ENCODE peak calls at places on chromosome 11, in four cellular contexts. One of them, this sample, is unnamed.

GRCh38 chr11:131624526-131624925 is 254.1 kb downstream of the NTM start:
- DNase-seq in uterus: no peak
- DNase-seq in transverse colon: no peak
- DNase-seq in pancreas: no peak
- DNase-seq in this sample: no peak

GRCh38 chr11:75499423-75500305 is 26.1 kb downstream of the GDPD5 start:
- DNase-seq in transverse colon: peak
- DNase-seq in uterus: peak
- DNase-seq in pancreas: no peak
- DNase-seq in this sample: peak

GRCh38 chr11:45400594-45400993 is 114.5 kb upstream of the SYT13 start:
- DNase-seq in transverse colon: no peak
- DNase-seq in uterus: no peak
- DNase-seq in pancreas: no peak
- DNase-seq in this sample: peak

GRCh38 chr11:69545976-69546617 is 64.6 kb downstream of the LINC01488 start:
- DNase-seq in pancreas: peak
- DNase-seq in transverse colon: no peak
- DNase-seq in uterus: no peak
- DNase-seq in this sample: no peak

GRCh38 chr11:134545521-134545920 is 133.5 kb upstream of the B3GAT1 start:
- DNase-seq in transverse colon: no peak
- DNase-seq in pancreas: no peak
- DNase-seq in uterus: no peak
- DNase-seq in this sample: no peak

GRCh38 chr11:61718613-61719302 is 33.7 kb upstream of the MYRF start:
- DNase-seq in uterus: peak
- DNase-seq in pancreas: no peak
- DNase-seq in transverse colon: no peak
- DNase-seq in this sample: peak

GRCh38 chr11:114773541-114774338 is 95.4 kb downstream of the NXPE2 start:
- DNase-seq in uterus: no peak
- DNase-seq in transverse colon: no peak
- DNase-seq in pancreas: no peak
- DNase-seq in this sample: no peak

GRCh38 chr11:120424970-120425332 is 86.6 kb upstream of the GRIK4 start:
- DNase-seq in uterus: no peak
- DNase-seq in pancreas: no peak
- DNase-seq in transverse colon: no peak
- DNase-seq in this sample: no peak

GRCh38 chr11:119878990-119879389 is 150.0 kb upstream of the NECTIN1 start:
- DNase-seq in uterus: no peak
- DNase-seq in pancreas: peak
- DNase-seq in transverse colon: no peak
- DNase-seq in this sample: no peak

GRCh38 chr11:59918494-59918893 is 19.7 kb upstream of the OOSP1 start:
- DNase-seq in pancreas: no peak
- DNase-seq in transverse colon: no peak
- DNase-seq in uterus: no peak
- DNase-seq in this sample: peak

GRCh38 chr11:28860898-28861297 is 752.7 kb downstream of the METTL15 start:
- DNase-seq in pancreas: no peak
- DNase-seq in transverse colon: no peak
- DNase-seq in uterus: no peak
- DNase-seq in this sample: peak

GRCh38 chr11:87820026-87820425 is 355.2 kb downstream of the RAB38 start:
- DNase-seq in transverse colon: no peak
- DNase-seq in pancreas: no peak
- DNase-seq in uterus: no peak
- DNase-seq in this sample: no peak

GRCh38 chr11:1812274-1812673 is 22.5 kb upstream of the SYT8 start:
- DNase-seq in pancreas: no peak
- DNase-seq in transverse colon: no peak
- DNase-seq in uterus: no peak
- DNase-seq in this sample: no peak

GRCh38 chr11:113016905-113017304 is 55.7 kb downstream of the NCAM1 start:
- DNase-seq in transverse colon: no peak
- DNase-seq in pancreas: no peak
- DNase-seq in uterus: no peak
- DNase-seq in this sample: no peak

GRCh38 chr11:110092577-110093406 is at the start of gene ZC3H12C:
- DNase-seq in pancreas: peak
- DNase-seq in transverse colon: peak
- DNase-seq in uterus: peak
- DNase-seq in this sample: peak

GRCh38 chr11:16606784-16607674 is 131.4 kb upstream of the C11orf58 start:
- DNase-seq in uterus: no peak
- DNase-seq in transverse colon: peak
- DNase-seq in pancreas: peak
- DNase-seq in this sample: no peak

GRCh38 chr11:47616726-47617416 is 22.7 kb upstream of the C1QTNF4 start:
- DNase-seq in uterus: peak
- DNase-seq in pancreas: no peak
- DNase-seq in transverse colon: peak
- DNase-seq in this sample: peak

GRCh38 chr11:122633219-122633829 is 22.2 kb upstream of the UBASH3B start:
- DNase-seq in transverse colon: no peak
- DNase-seq in uterus: no peak
- DNase-seq in pancreas: no peak
- DNase-seq in this sample: peak

GRCh38 chr11:115408036-115408911 is 95.9 kb downstream of the CADM1 start:
- DNase-seq in pancreas: no peak
- DNase-seq in uterus: peak
- DNase-seq in transverse colon: no peak
- DNase-seq in this sample: peak

GRCh38 chr11:128830290-128830813 is 36.7 kb downstream of the KCNJ1 start:
- DNase-seq in transverse colon: no peak
- DNase-seq in uterus: no peak
- DNase-seq in pancreas: no peak
- DNase-seq in this sample: no peak

GRCh38 chr11:112783945-112784322 is 177.3 kb upstream of the NCAM1 start:
- DNase-seq in pancreas: no peak
- DNase-seq in uterus: no peak
- DNase-seq in transverse colon: no peak
- DNase-seq in this sample: no peak

GRCh38 chr11:64643927-64644326 is 52.9 kb downstream of the SLC22A12 start:
- DNase-seq in transverse colon: no peak
- DNase-seq in uterus: no peak
- DNase-seq in pancreas: no peak
- DNase-seq in this sample: no peak

GRCh38 chr11:133911169-133911568 is 45.6 kb downstream of the IGSF9B start:
- DNase-seq in transverse colon: no peak
- DNase-seq in pancreas: no peak
- DNase-seq in uterus: no peak
- DNase-seq in this sample: no peak

GRCh38 chr11:95512177-95512576 is 277.4 kb downstream of the FAM76B start:
- DNase-seq in pancreas: no peak
- DNase-seq in uterus: peak
- DNase-seq in transverse colon: peak
- DNase-seq in this sample: peak

GRCh38 chr11:1554981-1555712 is 16.9 kb downstream of the DUSP8 start:
- DNase-seq in pancreas: peak
- DNase-seq in transverse colon: no peak
- DNase-seq in uterus: no peak
- DNase-seq in this sample: no peak

GRCh38 chr11:1226226-1226961 is 3.5 kb downstream of the MUC5B start:
- DNase-seq in uterus: no peak
- DNase-seq in transverse colon: peak
- DNase-seq in pancreas: peak
- DNase-seq in this sample: no peak

GRCh38 chr11:86275493-86276370 is 26.3 kb upstream of the HIKESHI start:
- DNase-seq in uterus: no peak
- DNase-seq in pancreas: no peak
- DNase-seq in transverse colon: no peak
- DNase-seq in this sample: no peak

GRCh38 chr11:77086521-77087472 is 15.8 kb upstream of the OMP start:
- DNase-seq in uterus: no peak
- DNase-seq in transverse colon: peak
- DNase-seq in pancreas: peak
- DNase-seq in this sample: no peak

GRCh38 chr11:27485930-27486773 is 13.6 kb upstream of the LGR4 start:
- DNase-seq in transverse colon: no peak
- DNase-seq in uterus: peak
- DNase-seq in pancreas: no peak
- DNase-seq in this sample: peak

GRCh38 chr11:9672918-9673317 is 9.0 kb downstream of the SWAP70 start:
- DNase-seq in pancreas: no peak
- DNase-seq in transverse colon: no peak
- DNase-seq in uterus: no peak
- DNase-seq in this sample: no peak

GRCh38 chr11:114001416-114001815 is 26.5 kb downstream of the HTR3A start:
- DNase-seq in pancreas: no peak
- DNase-seq in uterus: no peak
- DNase-seq in transverse colon: peak
- DNase-seq in this sample: peak

GRCh38 chr11:12803086-12803826 is 129.0 kb downstream of the TEAD1 start:
- DNase-seq in uterus: no peak
- DNase-seq in transverse colon: no peak
- DNase-seq in pancreas: no peak
- DNase-seq in this sample: peak

GRCh38 chr11:79212711-79213110 is 228.1 kb downstream of the TENM4 start:
- DNase-seq in uterus: no peak
- DNase-seq in transverse colon: no peak
- DNase-seq in pancreas: no peak
- DNase-seq in this sample: no peak

GRCh38 chr11:80846442-80846841 is 1405.6 kb upstream of the TENM4 start:
- DNase-seq in transverse colon: no peak
- DNase-seq in uterus: no peak
- DNase-seq in pancreas: no peak
- DNase-seq in this sample: no peak

GRCh38 chr11:5688482-5688881 is 1.1 kb upstream of the TRIM22 start:
- DNase-seq in transverse colon: no peak
- DNase-seq in pancreas: no peak
- DNase-seq in uterus: no peak
- DNase-seq in this sample: no peak

GRCh38 chr11:48018561-48019229 is 38.3 kb downstream of the PTPRJ start:
- DNase-seq in transverse colon: no peak
- DNase-seq in pancreas: peak
- DNase-seq in uterus: no peak
- DNase-seq in this sample: no peak

GRCh38 chr11:36147491-36147890 is 141.7 kb downstream of the COMMD9 start:
- DNase-seq in uterus: no peak
- DNase-seq in transverse colon: no peak
- DNase-seq in pancreas: no peak
- DNase-seq in this sample: peak

GRCh38 chr11:36149538-36150242 is 139.5 kb downstream of the COMMD9 start:
- DNase-seq in uterus: peak
- DNase-seq in transverse colon: peak
- DNase-seq in pancreas: no peak
- DNase-seq in this sample: peak

GRCh38 chr11:36150986-36151385 is 138.2 kb downstream of the COMMD9 start:
- DNase-seq in transverse colon: no peak
- DNase-seq in pancreas: no peak
- DNase-seq in uterus: no peak
- DNase-seq in this sample: peak

GRCh38 chr11:36146437-36146836 is 142.8 kb downstream of the COMMD9 start:
- DNase-seq in transverse colon: no peak
- DNase-seq in uterus: no peak
- DNase-seq in pancreas: no peak
- DNase-seq in this sample: no peak

GRCh38 chr11:36148701-36149100 is 140.5 kb downstream of the COMMD9 start:
- DNase-seq in transverse colon: no peak
- DNase-seq in pancreas: no peak
- DNase-seq in uterus: no peak
- DNase-seq in this sample: no peak
- H3K4me3 ChIP-seq in transverse colon: no peak
- H3K4me3 ChIP-seq in pancreas: no peak
- H3K4me3 ChIP-seq in uterus: no peak
- H3K4me3 ChIP-seq in this sample: no peak

DNA sequence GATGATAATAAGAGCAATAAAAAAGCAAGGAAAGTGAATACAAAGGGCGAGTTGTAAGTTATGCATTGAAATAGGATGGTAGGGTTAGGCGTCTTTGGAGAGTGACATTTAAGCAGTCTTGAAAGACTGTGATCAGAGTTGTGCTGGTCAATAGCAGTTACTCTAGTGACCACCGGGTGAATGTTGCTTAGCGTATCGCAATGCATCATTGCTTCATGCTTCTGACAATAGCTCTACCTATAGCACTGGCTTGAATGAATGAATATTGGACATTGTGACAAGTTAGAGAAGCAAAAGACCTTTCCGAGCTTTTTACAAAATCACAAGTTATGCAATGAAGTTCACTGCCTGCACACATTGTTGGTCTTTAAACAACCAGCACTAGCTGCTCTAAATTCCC is 7.7 kb upstream of the OR8B12 start:
- DNase-seq in transverse colon: no peak
- DNase-seq in uterus: no peak
- DNase-seq in pancreas: no peak
- DNase-seq in this sample: no peak
- TF ChIP-seq CTCF in transverse colon: no peak
- TF ChIP-seq CTCF in uterus: no peak
- TF ChIP-seq CTCF in pancreas: no peak
- TF ChIP-seq CTCF in this sample: no peak

GRCh38 chr11:72750556-72751292 is 1.5 kb downstream of the ARAP1 start:
- DNase-seq in transverse colon: peak
- DNase-seq in uterus: no peak
- DNase-seq in pancreas: no peak
- DNase-seq in this sample: no peak
- H3K4me3 ChIP-seq in transverse colon: no peak
- H3K4me3 ChIP-seq in uterus: no peak
- H3K4me3 ChIP-seq in pancreas: peak
- H3K4me3 ChIP-seq in this sample: no peak

GRCh38 chr11:104531075-104531474 is 367.1 kb upstream of the PDGFD start:
- DNase-seq in uterus: no peak
- DNase-seq in transverse colon: no peak
- DNase-seq in pancreas: no peak
- DNase-seq in this sample: peak
- TF ChIP-seq CTCF in uterus: no peak
- TF ChIP-seq CTCF in transverse colon: no peak
- TF ChIP-seq CTCF in pancreas: no peak
- TF ChIP-seq CTCF in this sample: peak